ENCODE peak calls at places on chromosomes 3 and 15, in five cellular contexts. One of them, this sample, is unnamed. For H3K9me3, the result is how much of the 10 kb centered on the place peaks cover.

GRCh38 chr15:39767921-39768320 is 14.7 kb downstream of the FSIP1 start:
- DNase-seq in adrenal gland: no peak
- DNase-seq in A549: no peak
- DNase-seq in heart left ventricle: no peak
- DNase-seq in thyroid gland: no peak
- DNase-seq in this sample: no peak

GRCh38 chr15:96750361-96750760 is 419.9 kb downstream of the NR2F2 start:
- DNase-seq in A549: no peak
- DNase-seq in adrenal gland: no peak
- DNase-seq in thyroid gland: no peak
- DNase-seq in heart left ventricle: no peak
- DNase-seq in this sample: no peak

GRCh38 chr15:60758961-60759729 is 280.2 kb upstream of the ICE2 start:
- DNase-seq in heart left ventricle: no peak
- DNase-seq in thyroid gland: no peak
- DNase-seq in A549: no peak
- DNase-seq in adrenal gland: no peak
- DNase-seq in this sample: no peak

GRCh38 chr3:69051796-69052566 is at the start of gene TMF1:
- DNase-seq in adrenal gland: peak
- DNase-seq in A549: peak
- DNase-seq in heart left ventricle: peak
- DNase-seq in thyroid gland: peak
- DNase-seq in this sample: peak

GRCh38 chr3:129592362-129593150 is 13.9 kb downstream of the PLXND1 start:
- DNase-seq in adrenal gland: peak
- DNase-seq in thyroid gland: peak
- DNase-seq in heart left ventricle: peak
- DNase-seq in A549: no peak
- DNase-seq in this sample: peak

GRCh38 chr3:62562596-62562995 is 189.2 kb upstream of the FEZF2 start:
- DNase-seq in A549: no peak
- DNase-seq in adrenal gland: no peak
- DNase-seq in heart left ventricle: no peak
- DNase-seq in thyroid gland: peak
- DNase-seq in this sample: no peak

GRCh38 chr3:53045784-53046170 is at the start of gene SFMBT1:
- DNase-seq in adrenal gland: peak
- DNase-seq in A549: peak
- DNase-seq in heart left ventricle: peak
- DNase-seq in thyroid gland: peak
- DNase-seq in this sample: peak

GRCh38 chr3:135966349-135966695 is 794 bp downstream of the PPP2R3A start:
- DNase-seq in heart left ventricle: peak
- DNase-seq in A549: no peak
- DNase-seq in thyroid gland: no peak
- DNase-seq in adrenal gland: no peak
- DNase-seq in this sample: peak

GRCh38 chr15:98800437-98801233 is 152.3 kb downstream of the IGF1R start:
- DNase-seq in heart left ventricle: no peak
- DNase-seq in A549: peak
- DNase-seq in thyroid gland: peak
- DNase-seq in adrenal gland: no peak
- DNase-seq in this sample: peak
- TF ChIP-seq CTCF in heart left ventricle: no peak
- TF ChIP-seq CTCF in A549: no peak
- TF ChIP-seq CTCF in thyroid gland: no peak
- TF ChIP-seq CTCF in adrenal gland: no peak
- TF ChIP-seq CTCF in this sample: no peak

DNA sequence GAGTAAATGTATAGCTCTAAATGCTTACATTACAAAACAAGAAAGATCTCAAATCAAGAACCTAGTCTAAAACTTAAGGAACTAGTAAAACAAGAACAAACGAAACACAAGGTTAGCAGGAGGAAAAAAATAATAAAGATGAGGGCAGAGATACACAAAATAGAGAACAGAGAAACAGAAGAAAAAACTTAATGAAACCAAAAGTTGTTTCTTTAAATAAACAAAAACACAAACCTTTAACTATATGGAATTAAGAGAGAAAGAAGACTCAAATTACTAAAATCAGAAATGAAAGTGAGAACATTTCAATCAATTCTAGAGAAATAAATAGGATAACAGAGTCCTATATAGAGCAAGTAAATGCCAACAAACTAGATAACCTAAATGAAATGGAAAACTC is 59.6 kb downstream of the DLG1 start:
- DNase-seq in A549: no peak
- DNase-seq in heart left ventricle: no peak
- DNase-seq in thyroid gland: no peak
- DNase-seq in adrenal gland: no peak
- DNase-seq in this sample: no peak
- H3K9me3 ChIP-seq in A549: under half
- H3K9me3 ChIP-seq in heart left ventricle: under half
- H3K9me3 ChIP-seq in thyroid gland: under half
- H3K9me3 ChIP-seq in adrenal gland: under half
- H3K9me3 ChIP-seq in this sample: under half

DNA sequence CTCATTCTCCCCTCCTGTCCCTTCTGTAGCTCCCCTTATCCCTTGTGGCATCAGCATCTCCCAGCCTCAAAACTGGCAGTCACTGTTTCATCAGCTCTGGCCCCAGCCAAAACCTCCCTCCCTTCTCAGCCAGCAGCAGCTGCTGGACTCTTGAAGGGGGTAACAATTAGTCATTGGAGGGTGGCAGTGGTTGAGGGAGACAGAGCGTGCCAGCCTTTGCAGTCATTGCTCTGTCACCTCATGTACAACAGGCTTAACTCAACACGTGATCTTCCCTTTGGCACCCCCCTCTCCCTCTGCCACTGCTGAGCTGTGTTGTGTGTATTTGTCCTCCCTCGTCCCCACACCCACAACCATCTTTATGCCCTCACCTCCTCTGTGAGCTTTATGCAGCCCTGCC is 28.2 kb downstream of the RBP2 start:
- DNase-seq in A549: no peak
- DNase-seq in adrenal gland: no peak
- DNase-seq in heart left ventricle: no peak
- DNase-seq in thyroid gland: no peak
- DNase-seq in this sample: no peak
- TF ChIP-seq POLR2A in A549: no peak
- TF ChIP-seq POLR2A in adrenal gland: no peak
- TF ChIP-seq POLR2A in heart left ventricle: no peak
- TF ChIP-seq POLR2A in thyroid gland: no peak
- TF ChIP-seq POLR2A in this sample: no peak

GRCh38 chr3:188526057-188526456 is 372.1 kb downstream of the LPP start:
- DNase-seq in thyroid gland: peak
- DNase-seq in heart left ventricle: no peak
- DNase-seq in A549: no peak
- DNase-seq in adrenal gland: no peak
- DNase-seq in this sample: no peak
- TF ChIP-seq CTCF in thyroid gland: no peak
- TF ChIP-seq CTCF in heart left ventricle: no peak
- TF ChIP-seq CTCF in A549: no peak
- TF ChIP-seq CTCF in adrenal gland: no peak
- TF ChIP-seq CTCF in this sample: no peak

DNA sequence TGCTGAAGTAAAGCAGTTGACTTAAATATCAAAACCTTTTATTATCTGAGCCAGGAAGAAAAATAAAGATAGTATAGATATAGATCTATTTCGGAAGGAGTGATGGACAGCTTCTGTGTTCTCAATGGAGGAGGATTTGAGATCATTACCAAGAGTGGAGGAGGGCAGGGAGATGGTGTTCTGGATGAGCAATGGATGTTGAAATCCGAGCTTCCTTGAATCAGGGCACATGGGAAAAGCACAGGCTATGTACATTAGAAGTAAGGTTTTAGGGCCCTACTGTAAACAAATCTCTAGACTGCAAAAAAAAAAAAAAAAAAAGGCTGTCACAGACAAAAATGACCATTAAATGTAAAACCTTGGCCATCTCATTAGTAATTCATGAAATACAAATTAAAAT is 43.2 kb downstream of the GTPBP8 start:
- DNase-seq in adrenal gland: no peak
- DNase-seq in heart left ventricle: no peak
- DNase-seq in thyroid gland: no peak
- DNase-seq in A549: no peak
- DNase-seq in this sample: no peak
- H3K9me3 ChIP-seq in adrenal gland: under half
- H3K9me3 ChIP-seq in heart left ventricle: under half
- H3K9me3 ChIP-seq in thyroid gland: under half
- H3K9me3 ChIP-seq in A549: under half
- H3K9me3 ChIP-seq in this sample: under half

GRCh38 chr15:67196222-67196621 is 58.2 kb downstream of the AAGAB start:
- DNase-seq in heart left ventricle: no peak
- DNase-seq in A549: no peak
- DNase-seq in thyroid gland: no peak
- DNase-seq in adrenal gland: no peak
- DNase-seq in this sample: no peak
- TF ChIP-seq POLR2A in heart left ventricle: no peak
- TF ChIP-seq POLR2A in A549: no peak
- TF ChIP-seq POLR2A in thyroid gland: no peak
- TF ChIP-seq POLR2A in adrenal gland: no peak
- TF ChIP-seq POLR2A in this sample: no peak

GRCh38 chr15:49366496-49366895 is 56.5 kb upstream of the FGF7 start:
- DNase-seq in heart left ventricle: no peak
- DNase-seq in A549: no peak
- DNase-seq in thyroid gland: no peak
- DNase-seq in adrenal gland: no peak
- DNase-seq in this sample: no peak
- TF ChIP-seq CTCF in heart left ventricle: no peak
- TF ChIP-seq CTCF in A549: no peak
- TF ChIP-seq CTCF in thyroid gland: no peak
- TF ChIP-seq CTCF in adrenal gland: no peak
- TF ChIP-seq CTCF in this sample: no peak

DNA sequence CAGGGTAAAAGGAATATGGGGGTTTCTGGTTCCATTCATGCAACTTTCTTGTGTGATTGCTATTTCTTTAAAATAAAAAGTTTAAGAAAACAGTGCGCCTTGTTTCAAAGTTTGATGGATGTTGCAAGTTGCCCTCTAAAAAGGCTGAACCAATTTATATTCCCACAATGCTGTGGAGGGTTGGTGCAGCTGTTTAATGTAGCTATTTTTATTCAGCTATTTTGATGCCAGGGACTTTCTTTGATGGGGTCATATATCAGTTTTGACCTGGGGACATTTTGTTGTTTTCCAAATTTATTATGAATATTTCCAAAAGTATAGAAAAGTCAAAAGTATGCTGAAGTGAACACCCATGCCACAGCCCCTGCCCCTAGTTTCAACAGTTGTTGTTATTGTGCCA is 20.5 kb downstream of the EPHB1 start:
- DNase-seq in thyroid gland: no peak
- DNase-seq in A549: no peak
- DNase-seq in heart left ventricle: no peak
- DNase-seq in adrenal gland: no peak
- DNase-seq in this sample: no peak
- H3K9me3 ChIP-seq in thyroid gland: under half
- H3K9me3 ChIP-seq in A549: under half
- H3K9me3 ChIP-seq in heart left ventricle: under half
- H3K9me3 ChIP-seq in adrenal gland: under half
- H3K9me3 ChIP-seq in this sample: under half

DNA sequence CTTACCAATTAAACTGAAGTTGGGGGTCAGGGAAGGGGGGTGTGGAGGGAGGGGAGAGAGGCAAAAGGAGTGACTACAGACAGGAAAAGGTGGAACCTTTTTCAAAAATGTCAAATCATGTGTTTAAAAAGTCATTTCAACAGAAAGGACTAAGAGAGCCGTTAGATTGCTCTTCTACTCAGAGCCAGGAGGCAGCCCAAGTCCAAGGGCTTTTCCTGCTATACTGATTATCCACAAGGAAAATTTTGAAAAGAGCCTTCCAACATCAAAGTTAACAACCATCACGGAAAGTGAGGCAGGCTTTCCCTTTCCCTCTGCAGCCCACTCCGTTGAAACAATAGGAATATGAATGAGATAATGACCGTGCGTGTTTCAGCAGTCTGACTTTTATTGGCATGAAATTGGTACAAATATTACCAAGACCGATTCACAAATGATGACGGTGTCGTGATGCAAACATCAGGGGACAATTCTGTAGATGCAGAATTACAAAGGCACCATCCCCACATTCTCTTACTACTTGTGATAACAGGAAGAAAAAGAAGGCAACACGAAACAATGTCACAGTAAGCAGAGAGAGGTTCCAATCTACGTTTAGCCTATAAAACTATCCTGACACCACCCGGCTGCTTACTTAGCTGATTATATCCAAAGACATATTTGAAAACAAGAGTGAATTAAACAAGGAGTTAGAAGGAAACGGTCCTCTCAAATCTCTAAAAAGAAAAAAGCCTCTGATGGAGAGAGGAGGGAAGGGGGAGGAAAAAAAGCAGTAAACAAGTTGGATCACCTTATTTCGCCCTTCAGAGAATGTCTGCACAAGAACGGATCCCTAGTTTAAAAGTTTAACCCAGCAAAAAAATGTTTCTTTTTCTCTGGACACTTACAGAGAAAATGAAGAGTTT is 453.7 kb downstream of the FOXP1 start:
- DNase-seq in A549: no peak
- DNase-seq in adrenal gland: peak
- DNase-seq in heart left ventricle: no peak
- DNase-seq in thyroid gland: no peak
- DNase-seq in this sample: no peak
- TF ChIP-seq POLR2A in A549: no peak
- TF ChIP-seq POLR2A in adrenal gland: peak
- TF ChIP-seq POLR2A in heart left ventricle: no peak
- TF ChIP-seq POLR2A in thyroid gland: no peak
- TF ChIP-seq POLR2A in this sample: no peak

This sample was measured in tibial nerve.